ENCODE peak calls at places on chromosomes 11 and 22, in six cellular contexts. Y is neuronal stem cell, T is HCT116, H is IMR-90, D is neural progenitor cell, N is endothelial cell of umbilical vein. Z is an unnamed sample.

GRCh38 chr22:45575173-45575572 is 72.5 kb downstream of the FBLN1 start:
- DNase-seq in Y (no peak), T (no peak), H (no peak), D (no peak), N (no peak), Z (no peak)

GRCh38 chr11:61762798-61763197 is 10.4 kb downstream of the MYRF start:
- DNase-seq in Y (no peak), T (no peak), H (no peak), D (no peak), N (no peak), Z (no peak)

GRCh38 chr11:117515892-117516291 is 188.2 kb downstream of the CEP164 start:
- DNase-seq in Y (no peak), T (no peak), H (no peak), D (no peak), N (no peak), Z (no peak)

GRCh38 chr11:65308281-65308891 is 6.3 kb upstream of the CDC42EP2 start:
- DNase-seq in Y (no peak), T (no peak), H (no peak), D (no peak), N (peak; percentile 58), Z (peak; percentile 73)

GRCh38 chr11:68053117-68053516 is 14.3 kb downstream of the TCIRG1 start:
- DNase-seq in Y (no peak), T (no peak), H (no peak), D (no peak), N (no peak), Z (peak; percentile 84)

GRCh38 chr11:65242389-65242788 is 19.4 kb upstream of the POLA2 start:
- DNase-seq in Y (no peak), T (no peak), H (no peak), D (no peak), N (no peak), Z (no peak)

GRCh38 chr11:115364892-115365291 is 139.3 kb downstream of the CADM1 start:
- DNase-seq in Y (no peak), T (no peak), H (peak; percentile 25), D (no peak), N (no peak), Z (no peak)

GRCh38 chr11:70251583-70252285 is 18.8 kb upstream of the PPFIA1 start:
- DNase-seq in Y (no peak), T (no peak), H (no peak), D (no peak), N (no peak), Z (peak; percentile 73)

GRCh38 chr11:85423331-85423730 is 203.8 kb downstream of the DLG2 start:
- DNase-seq in Y (no peak), T (no peak), H (no peak), D (no peak), N (no peak), Z (no peak)

GRCh38 chr11:130415719-130416536 is 12.5 kb downstream of the ADAMTS8 start:
- DNase-seq in Y (no peak), T (no peak), H (peak; percentile 22), D (no peak), N (no peak), Z (peak; percentile 72)

GRCh38 chr11:31968774-31969433 is 122.0 kb upstream of the RCN1 start:
- DNase-seq in Y (no peak), T (no peak), H (peak; percentile 61), D (no peak), N (no peak), Z (peak; percentile 87)

GRCh38 chr11:62588966-62589637 is 2.2 kb downstream of the TUT1 start:
- DNase-seq in Y (no peak), T (no peak), H (no peak), D (no peak), N (peak; percentile 50), Z (peak; percentile 18)

GRCh38 chr11:125166347-125166841 is 1.8 kb downstream of the PKNOX2 start:
- DNase-seq in Y (peak; percentile 24), T (no peak), H (no peak), D (peak; percentile 45), N (no peak), Z (peak; percentile 90)

GRCh38 chr22:41943661-41944209 is 3.2 kb downstream of the CENPM start:
- DNase-seq in Y (no peak), T (no peak), H (peak; percentile 39), D (no peak), N (peak; percentile 42), Z (no peak)

GRCh38 chr11:2298795-2299747 is 2.6 kb downstream of the C11orf21 start:
- DNase-seq in Y (peak; percentile 36), T (no peak), H (no peak), D (peak; percentile 84), N (no peak), Z (peak; percentile 85)

GRCh38 chr11:75150879-75151278 is at the start of gene SLCO2B1:
- DNase-seq in Y (no peak), T (no peak), H (no peak), D (no peak), N (no peak), Z (no peak)

GRCh38 chr11:79189604-79190003 is 251.2 kb downstream of the TENM4 start:
- DNase-seq in Y (no peak), T (no peak), H (no peak), D (no peak), N (no peak), Z (no peak)

GRCh38 chr11:32428665-32429293 is 6.6 kb downstream of the WT1 start:
- DNase-seq in Y (no peak), T (no peak), H (no peak), D (peak; percentile 24), N (no peak), Z (peak; percentile 68)

GRCh38 chr22:42294034-42294985 is 23.9 kb upstream of the TCF20 start:
- DNase-seq in Y (peak; percentile 72), T (no peak), H (peak; percentile 41), D (peak; percentile 93), N (peak; percentile 34), Z (peak; percentile 99)

GRCh38 chr11:73564903-73565302 is 33.0 kb downstream of the FAM168A start:
- DNase-seq in Y (no peak), T (no peak), H (no peak), D (no peak), N (no peak), Z (no peak)

GRCh38 chr11:45939836-45940235 is 17.4 kb downstream of the LARGE2 start:
- DNase-seq in Y (no peak), T (no peak), H (peak; percentile 8), D (no peak), N (no peak), Z (no peak)

GRCh38 chr11:115146425-115146824 is 357.8 kb downstream of the CADM1 start:
- DNase-seq in Y (no peak), T (no peak), H (no peak), D (no peak), N (no peak), Z (no peak)

GRCh38 chr11:47714554-47715081 is 551 bp downstream of the AGBL2 start:
- DNase-seq in Y (peak; percentile 3), T (no peak), H (no peak), D (peak; percentile 6), N (peak; percentile 12), Z (no peak)

DNA sequence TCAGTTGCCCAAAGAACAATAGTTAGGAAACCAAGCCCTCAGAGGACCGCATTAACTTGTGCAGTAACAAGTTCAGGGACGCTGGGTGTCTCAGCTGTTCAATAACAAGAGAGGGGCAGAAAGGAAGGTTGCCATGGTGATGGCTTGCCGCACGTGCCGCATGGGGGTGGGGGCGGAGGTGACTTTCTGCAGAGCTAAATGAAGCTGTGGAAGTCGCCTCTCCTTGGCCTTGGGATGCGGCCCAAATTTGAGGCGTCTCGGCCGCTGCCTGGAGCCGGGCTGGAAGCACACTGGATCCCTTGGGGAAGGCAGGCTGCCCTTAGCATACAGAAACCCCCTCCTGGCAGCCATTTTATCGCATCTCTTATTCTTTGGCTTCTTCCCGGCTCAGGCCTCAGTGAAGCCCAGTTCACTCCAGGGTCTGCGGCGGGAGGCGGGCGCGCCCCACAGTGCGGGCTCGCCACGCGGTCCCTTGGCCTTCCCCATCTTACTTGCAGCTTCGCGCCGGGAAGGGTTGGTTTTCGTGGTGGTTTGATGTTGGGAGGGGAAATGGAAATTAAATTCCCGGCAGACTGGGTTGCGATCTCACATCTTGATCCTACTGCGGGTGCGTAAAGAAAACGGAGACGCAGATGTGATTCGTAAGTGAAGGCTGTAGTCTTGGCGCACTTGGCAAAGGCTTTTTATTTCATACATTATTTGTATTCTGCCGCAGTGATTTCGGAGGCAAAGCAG is 94.3 kb downstream of the SLC17A6 start:
- DNase-seq in Y (peak; percentile 32), T (no peak), H (peak; percentile 24), D (peak; percentile 32), N (peak; percentile 82), Z (no peak)
- H3K4me3 ChIP-seq in Y (peak overlapping the region; percentile 47), T (no peak overlapping the region), H (peak overlapping the region; percentile 14), D (no peak overlapping the region), N (peak overlapping the region; percentile 45), Z (peak overlapping the region; percentile 60)

GRCh38 chr11:129377739-129378138 is 2.1 kb downstream of the BARX2 start:
- DNase-seq in Y (no peak), T (no peak), H (no peak), D (no peak), N (no peak), Z (no peak)
- H3K27me3 ChIP-seq in Y (peaks cover 88% of the 10 kb centered on the region), T (peaks cover 43% of the 10 kb centered on the region), H (peaks cover 49% of the 10 kb centered on the region), D (peaks cover 83% of the 10 kb centered on the region), N (peaks cover 41% of the 10 kb centered on the region), Z (peaks cover 73% of the 10 kb centered on the region)

DNA sequence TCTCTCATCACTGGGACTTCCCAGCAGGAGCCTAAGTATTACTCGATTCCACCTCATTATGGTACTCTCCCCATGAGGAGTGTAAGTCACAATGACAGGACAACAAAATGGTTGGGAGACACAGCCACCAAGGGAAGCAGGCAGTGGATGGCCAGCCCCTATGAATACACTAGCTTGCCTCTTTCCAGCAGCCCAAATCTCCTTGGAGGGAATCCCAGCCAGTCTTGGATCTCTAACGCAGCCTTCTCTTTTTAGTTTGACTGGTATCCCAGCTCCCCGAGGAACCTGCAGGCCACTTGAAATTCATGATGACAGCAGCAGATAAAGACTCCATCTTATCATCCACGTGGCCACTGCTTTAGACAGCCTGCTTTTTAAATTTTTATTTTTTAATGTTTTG is 815.8 kb downstream of the NTM start:
- DNase-seq in Y (no peak), T (no peak), H (no peak), D (no peak), N (no peak), Z (no peak)
- H2AFZ ChIP-seq in Y (no peak overlapping the region), T (no peak overlapping the region), H (no peak overlapping the region), D (no peak overlapping the region), N (no peak overlapping the region), Z (no peak overlapping the region)

GRCh38 chr22:40748388-40748970 is 69.2 kb downstream of the MCHR1 start:
- DNase-seq in Y (no peak), T (no peak), H (no peak), D (no peak), N (no peak), Z (peak; percentile 46)

GRCh38 chr22:40749829-40750228 is 69.3 kb downstream of the SLC25A17 start:
- DNase-seq in Y (no peak), T (no peak), H (no peak), D (no peak), N (no peak), Z (no peak)

GRCh38 chr22:40747361-40747760 is 68.1 kb downstream of the MCHR1 start:
- DNase-seq in Y (no peak), T (no peak), H (no peak), D (no peak), N (no peak), Z (no peak)

GRCh38 chr22:40751250-40751649 is 67.9 kb downstream of the SLC25A17 start:
- DNase-seq in Y (no peak), T (no peak), H (no peak), D (no peak), N (no peak), Z (no peak)

DNA sequence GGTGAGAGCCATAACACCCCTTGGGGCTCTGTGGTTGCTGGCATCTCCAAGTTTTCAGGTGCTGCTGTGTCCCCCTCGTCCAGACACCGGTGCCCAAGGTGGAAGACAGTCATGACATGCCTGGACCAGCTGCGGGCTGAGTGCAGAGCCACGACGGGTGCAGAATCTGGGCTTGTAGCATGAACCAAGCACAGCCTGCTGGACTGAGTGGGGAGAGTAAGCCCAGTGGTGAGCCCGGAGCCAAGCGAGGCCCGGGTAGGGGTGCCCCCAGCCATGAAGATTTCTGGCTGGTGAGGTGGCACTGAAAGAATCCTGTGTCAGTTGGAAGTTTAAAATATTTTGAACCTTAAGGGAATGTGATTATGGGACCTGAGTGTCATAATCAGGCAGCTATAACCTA is 69.7 kb downstream of the MCHR1 start:
- DNase-seq in Y (no peak), T (no peak), H (no peak), D (no peak), N (no peak), Z (peak; percentile 43)
- H3K4me3 ChIP-seq in Y (peak overlapping the region; percentile 3), T (no peak overlapping the region), H (no peak overlapping the region), D (no peak overlapping the region), N (no peak overlapping the region), Z (no peak overlapping the region)

Z was measured in osteoblast.